ENCODE peak calls at places on chromosomes 6 and 20, in eight cellular contexts. A is cardiac fibroblast, O is right atrium auricular region, W is SK-N-SH, P is fibroblast of the aortic adventitia, K is lower lobe of right lung, F is GM06990, X is AG10803. T is an unnamed sample.
A peak's percentile ranks its signal among the peaks of the same experiment; 100 is the strongest.

GRCh38 chr20:20412750-20413149 is 44.8 kb downstream of the INSM1 start:
- DNase-seq in P (no peak), O (no peak), F (no peak), W (no peak), X (no peak), K (no peak), A (no peak), T (no peak)

GRCh38 chr20:37987602-37988290 is 45.5 kb downstream of the TTI1 start:
- DNase-seq in K (no peak), X (no peak), P (peak; percentile 25), F (no peak), O (no peak), A (no peak), W (peak; percentile 76), T (no peak)

GRCh38 chr20:44448753-44449546 is 26.7 kb upstream of the TTPAL start:
- DNase-seq in A (no peak), W (peak; percentile 30), P (no peak), F (peak; percentile 20), X (no peak), O (no peak), K (no peak), T (no peak)

GRCh38 chr20:2751347-2751867 is 49.0 kb downstream of the CPXM1 start:
- DNase-seq in P (no peak), A (no peak), K (no peak), O (no peak), F (no peak), X (no peak), W (no peak), T (no peak)

GRCh38 chr6:27096834-27097511 is 150.5 kb upstream of the PRSS16 start:
- DNase-seq in X (peak; percentile 55), O (no peak), F (peak; percentile 65), W (peak; percentile 59), A (peak; percentile 67), P (peak; percentile 72), K (peak; percentile 66), T (peak; percentile 7)

GRCh38 chr6:109073344-109074235 is 21.1 kb downstream of the SESN1 start:
- DNase-seq in O (no peak), P (peak; percentile 89), K (no peak), F (peak; percentile 25), X (peak; percentile 76), A (peak; percentile 87), W (peak; percentile 55), T (peak; percentile 41)

GRCh38 chr6:151379933-151380847 is 11.2 kb downstream of the ZBTB2 start:
- DNase-seq in X (no peak), A (no peak), F (peak; percentile 32), P (peak; percentile 24), W (no peak), K (no peak), O (no peak), T (no peak)

GRCh38 chr6:67629268-67629667 is 1005.8 kb upstream of the ADGRB3 start:
- DNase-seq in K (no peak), O (no peak), X (peak; percentile 23), W (no peak), F (no peak), A (peak; percentile 65), P (peak; percentile 85), T (no peak)

GRCh38 chr20:34525709-34526416 is 9.6 kb downstream of the DYNLRB1 start:
- DNase-seq in W (peak; percentile 38), P (peak; percentile 98), X (peak; percentile 99), F (no peak), K (peak; percentile 77), A (peak; percentile 97), O (peak; percentile 90), T (peak; percentile 97)

GRCh38 chr6:124076336-124077048 is 272.8 kb downstream of the NKAIN2 start:
- DNase-seq in F (no peak), X (no peak), A (no peak), P (no peak), W (no peak), O (no peak), K (no peak), T (no peak)

GRCh38 chr20:35252037-35252461 is 25.6 kb downstream of the MMP24 start:
- DNase-seq in O (no peak), P (no peak), X (no peak), K (no peak), A (no peak), W (no peak), F (no peak), T (no peak)

GRCh38 chr6:144471986-144472385 is 186.9 kb downstream of the UTRN start:
- DNase-seq in A (no peak), W (no peak), P (peak; percentile 14), K (no peak), F (no peak), X (peak; percentile 29), O (no peak), T (no peak)

GRCh38 chr6:154509421-154510143 is 903 bp downstream of the CNKSR3 start:
- DNase-seq in P (peak; percentile 37), X (peak; percentile 43), O (peak; percentile 61), F (peak; percentile 9), K (peak; percentile 52), W (peak; percentile 71), A (peak; percentile 46), T (no peak)

GRCh38 chr6:34182751-34183531 is 37.1 kb upstream of the GRM4 start:
- DNase-seq in X (peak; percentile 16), P (no peak), K (no peak), F (peak; percentile 77), O (no peak), W (no peak), A (no peak), T (no peak)

GRCh38 chr6:4017847-4018193 is 61.1 kb downstream of the FAM217A start:
- DNase-seq in F (no peak), X (peak; percentile 31), W (peak; percentile 58), K (no peak), O (no peak), A (peak; percentile 46), P (peak; percentile 51), T (no peak)

GRCh38 chr6:152375200-152375599 is 262.0 kb downstream of the SYNE1 start:
- DNase-seq in A (no peak), O (no peak), F (no peak), X (no peak), K (no peak), P (no peak), W (no peak), T (no peak)

GRCh38 chr20:11034025-11034424 is 360.2 kb upstream of the JAG1 start:
- DNase-seq in P (no peak), W (no peak), O (no peak), K (no peak), X (no peak), F (no peak), A (no peak), T (no peak)

GRCh38 chr6:41257369-41258195 is 28.9 kb downstream of the TREM1 start:
- DNase-seq in K (no peak), P (peak; percentile 66), W (no peak), X (peak; percentile 45), F (no peak), A (peak; percentile 89), O (no peak), T (peak; percentile 53)

GRCh38 chr6:99110004-99110403 is 162.3 kb upstream of the FBXL4 start:
- DNase-seq in A (no peak), P (no peak), K (no peak), F (no peak), O (no peak), X (no peak), W (no peak), T (no peak)

GRCh38 chr6:90369024-90369519 is 72.4 kb upstream of the BACH2 start:
- DNase-seq in O (peak; percentile 81), A (peak; percentile 99), X (peak; percentile 100), W (no peak), F (peak; percentile 69), K (no peak), P (peak; percentile 100), T (peak; percentile 100)

GRCh38 chr20:52497731-52498130 is 306.2 kb upstream of the ZFP64 start:
- DNase-seq in O (no peak), K (no peak), A (peak; percentile 55), W (no peak), F (no peak), X (peak; percentile 59), P (no peak), T (no peak)

GRCh38 chr6:26020983-26021349 is 58.4 kb downstream of the TRIM38 start:
- DNase-seq in O (peak; percentile 77), X (peak; percentile 55), F (no peak), P (peak; percentile 70), A (peak; percentile 72), K (peak; percentile 76), W (no peak), T (no peak)

GRCh38 chr20:25282034-25282781 is 34.3 kb downstream of the PYGB start:
- DNase-seq in P (no peak), W (no peak), K (peak; percentile 34), F (no peak), A (no peak), O (no peak), X (no peak), T (no peak)

GRCh38 chr20:25308083-25308491 is 60.2 kb downstream of the PYGB start:
- DNase-seq in F (no peak), W (no peak), P (no peak), A (no peak), X (no peak), O (no peak), K (peak; percentile 39), T (no peak)

GRCh38 chr6:138529510-138529909 is 30.2 kb upstream of the NHSL1 start:
- DNase-seq in X (no peak), A (peak; percentile 45), P (no peak), F (no peak), O (no peak), K (no peak), W (no peak), T (no peak)
- TF ChIP-seq CTCF in X (no peak), A (peak; percentile 44), P (peak; percentile 37), F (no peak), O (no peak), K (no peak), W (no peak), T (no peak)

GRCh38 chr6:25008707-25009106 is 72.9 kb upstream of the RIPOR2 start:
- DNase-seq in W (no peak), A (no peak), K (no peak), P (no peak), X (no peak), F (no peak), O (no peak), T (no peak)
- H3K4me3 ChIP-seq in W (no peak overlapping the region), A (no peak overlapping the region), K (no peak overlapping the region), P (no peak overlapping the region), X (no peak overlapping the region), F (no peak overlapping the region), O (no peak overlapping the region), T (no peak overlapping the region)

DNA sequence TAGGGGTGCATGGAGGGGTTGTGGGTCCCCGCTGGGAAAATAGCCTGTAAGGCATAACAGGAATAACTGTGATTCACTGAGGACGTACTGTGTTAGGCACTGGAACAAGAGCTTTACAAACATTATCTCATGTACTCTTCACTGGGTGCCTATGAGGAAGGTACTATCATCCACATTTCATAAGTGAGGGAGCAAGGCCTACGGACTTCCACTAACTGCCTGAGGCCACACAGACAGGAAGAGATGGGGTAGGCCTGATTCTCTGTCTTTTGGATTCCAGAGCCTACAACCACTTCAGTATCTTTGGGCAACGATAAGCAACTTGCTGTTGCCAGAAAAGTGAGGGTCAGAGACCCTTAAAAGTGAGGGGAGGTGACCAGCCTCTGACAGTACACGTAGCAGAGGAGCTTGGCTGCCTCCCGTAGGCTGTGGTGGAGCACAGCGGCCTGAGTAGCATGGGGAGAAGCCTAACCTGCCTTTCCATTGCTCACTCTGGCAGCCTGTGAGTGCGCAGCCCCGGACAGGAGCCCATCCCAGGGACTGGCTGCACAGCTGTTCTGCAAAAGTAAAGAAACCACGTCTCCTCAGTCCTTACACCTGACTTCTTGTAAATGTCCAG is 30.4 kb downstream of the PSMB1 start:
- DNase-seq in F (no peak), X (no peak), K (no peak), O (no peak), A (peak; percentile 18), P (peak; percentile 4), W (peak; percentile 51), T (no peak)
- TF ChIP-seq CTCF in F (peak; percentile 29), X (peak; percentile 29), K (no peak), O (no peak), A (peak; percentile 27), P (no peak), W (peak; percentile 54), T (peak; percentile 51)

GRCh38 chr20:5180933-5181332 is 54.1 kb downstream of the CDS2 start:
- DNase-seq in F (no peak), W (no peak), A (no peak), P (peak; percentile 54), X (no peak), K (no peak), O (no peak), T (no peak)
- H3K4me3 ChIP-seq in F (no peak overlapping the region), W (no peak overlapping the region), A (no peak overlapping the region), P (peak overlapping the region; percentile 47), X (no peak overlapping the region), K (no peak overlapping the region), O (no peak overlapping the region), T (no peak overlapping the region)

T was measured in AG09309.